ENCODE peak calls at places on chromosomes 16 and 17, in seven cellular contexts. O is mesothelial cell of epicardium; R is head of caudate nucleus; V is SK-MEL-5; A is Daoy; N is stimulated activated CD4-positive, alpha-beta T cell treated with anti-CD3 and anti-CD28 coated beads, TNF-alpha, amount 100 ng/mL, for 48 hours; W is anterior cingulate cortex. E is an unnamed sample.

GRCh38 chr16:74224828-74225227 is 71.8 kb upstream of the PSMD7 start:
- DNase-seq in O (no peak), R (no peak), V (no peak), A (peak), N (no peak), W (no peak), E (no peak)

GRCh38 chr16:69532761-69533459 is 32.9 kb upstream of the NFAT5 start:
- DNase-seq in O (no peak), R (no peak), V (peak), A (no peak), N (no peak), W (no peak), E (no peak)

GRCh38 chr17:67258836-67259468 is 14.0 kb upstream of the HELZ start:
- DNase-seq in O (no peak), R (no peak), V (no peak), A (no peak), N (no peak), W (no peak), E (no peak)

GRCh38 chr17:68676856-68677255 is 75.7 kb upstream of the FAM20A start:
- DNase-seq in O (no peak), R (no peak), V (no peak), A (no peak), N (no peak), W (no peak), E (no peak)

GRCh38 chr17:69388791-69389442 is 25.6 kb upstream of the MAP2K6 start:
- DNase-seq in O (no peak), R (no peak), V (no peak), A (no peak), N (no peak), W (no peak), E (no peak)

GRCh38 chr17:48262982-48263586 is 155.5 kb downstream of the SNX11 start:
- DNase-seq in O (no peak), R (no peak), V (peak), A (no peak), N (no peak), W (no peak), E (peak)

GRCh38 chr17:82520041-82520910 is 744 bp downstream of the FOXK2 start:
- DNase-seq in O (no peak), R (peak), V (no peak), A (peak), N (no peak), W (peak), E (peak)

GRCh38 chr16:84868328-84868727 is 48.5 kb downstream of the CRISPLD2 start:
- DNase-seq in O (no peak), R (no peak), V (no peak), A (no peak), N (no peak), W (no peak), E (no peak)

GRCh38 chr16:74659041-74659440 is 7.6 kb downstream of the RFWD3 start:
- DNase-seq in O (no peak), R (no peak), V (no peak), A (no peak), N (no peak), W (no peak), E (no peak)